ENCODE peak calls at places on chromosomes 3 and 15, in four cellular contexts. L is colonic mucosa, P is kidney, Y is IMR-90. N is an unnamed sample.

GRCh38 chr15:77603616-77604406 is 28.9 kb downstream of the LINGO1 start:
- DNase-seq in L (no peak), P (no peak), Y (no peak), N (no peak)

GRCh38 chr3:158768881-158769518 is 32.9 kb upstream of the MFSD1 start:
- DNase-seq in L (peak; percentile 29), P (no peak), Y (peak; percentile 98), N (peak; percentile 9)

GRCh38 chr3:153072856-153073255 is 89.2 kb upstream of the RAP2B start:
- DNase-seq in L (no peak), P (no peak), Y (no peak), N (no peak)

GRCh38 chr3:156492801-156493261 is 62.1 kb downstream of the SSR3 start:
- DNase-seq in L (no peak), P (no peak), Y (no peak), N (no peak)

GRCh38 chr15:56249080-56249479 is 5.4 kb upstream of the RFX7 start:
- DNase-seq in L (peak; percentile 36), P (no peak), Y (peak; percentile 58), N (peak; percentile 64)

GRCh38 chr15:57859130-57859685 is 152.7 kb downstream of the POLR2M start:
- DNase-seq in L (no peak), P (no peak), Y (no peak), N (no peak)

GRCh38 chr3:195064300-195064931 is 206.5 kb downstream of the XXYLT1 start:
- DNase-seq in L (no peak), P (peak; percentile 18), Y (peak; percentile 51), N (no peak)

GRCh38 chr3:71109241-71109976 is 474.1 kb downstream of the FOXP1 start:
- DNase-seq in L (no peak), P (no peak), Y (peak; percentile 90), N (no peak)

GRCh38 chr3:133472242-133472641 is 72.4 kb downstream of the BFSP2 start:
- DNase-seq in L (peak; percentile 56), P (no peak), Y (no peak), N (peak; percentile 39)

GRCh38 chr3:179348325-179349013 is 960 bp downstream of the MFN1 start:
- DNase-seq in L (no peak), P (no peak), Y (no peak), N (peak; percentile 51)

GRCh38 chr3:10281951-10282350 is 10.8 kb downstream of the GHRL start:
- DNase-seq in L (no peak), P (no peak), Y (peak; percentile 51), N (no peak)

GRCh38 chr15:68275165-68275746 is 2.3 kb upstream of the FEM1B start:
- DNase-seq in L (no peak), P (no peak), Y (peak; percentile 88), N (no peak)

GRCh38 chr3:110430146-110430545 is 641.5 kb upstream of the NECTIN3 start:
- DNase-seq in L (no peak), P (no peak), Y (peak; percentile 44), N (no peak)

GRCh38 chr3:28912120-28912885 is 368.6 kb upstream of the RBMS3 start:
- DNase-seq in L (no peak), P (no peak), Y (peak; percentile 79), N (no peak)

GRCh38 chr3:126835472-126836219 is 131.6 kb downstream of the CHCHD6 start:
- DNase-seq in L (no peak), P (no peak), Y (peak; percentile 76), N (no peak)

GRCh38 chr15:50854594-50855490 is 53.6 kb upstream of the AP4E1 start:
- DNase-seq in L (no peak), P (no peak), Y (peak; percentile 11), N (no peak)

GRCh38 chr15:71730277-71731144 is 79.8 kb upstream of the NR2E3 start:
- DNase-seq in L (peak; percentile 56), P (no peak), Y (peak; percentile 77), N (peak; percentile 62)

GRCh38 chr3:124951511-124952390 is 17.2 kb upstream of the MUC13 start:
- DNase-seq in L (peak; percentile 76), P (no peak), Y (peak; percentile 93), N (peak; percentile 94)

GRCh38 chr3:72488736-72489030 is 359.6 kb downstream of the SHQ1 start:
- DNase-seq in L (no peak), P (no peak), Y (peak; percentile 63), N (no peak)

GRCh38 chr3:146640955-146641867 is 36.1 kb upstream of the PLSCR5 start:
- DNase-seq in L (no peak), P (no peak), Y (peak; percentile 37), N (peak; percentile 28)

GRCh38 chr3:138914870-138915502 is 32.0 kb downstream of the FOXL2 start:
- DNase-seq in L (no peak), P (no peak), Y (peak; percentile 62), N (peak; percentile 86)

GRCh38 chr3:166560253-166560652 is 723.0 kb upstream of the BCHE start:
- DNase-seq in L (no peak), P (no peak), Y (no peak), N (no peak)

GRCh38 chr3:124261301-124261700 is 269.4 kb upstream of the ROPN1 start:
- DNase-seq in L (no peak), P (no peak), Y (peak; percentile 47), N (no peak)

GRCh38 chr3:154122096-154122911 is 1.1 kb downstream of the ARHGEF26 start:
- DNase-seq in L (no peak), P (peak; percentile 71), Y (no peak), N (no peak)

GRCh38 chr3:114775395-114775794 is 371.7 kb downstream of the ZBTB20 start:
- DNase-seq in L (no peak), P (no peak), Y (peak; percentile 29), N (no peak)

GRCh38 chr3:139534444-139534812 is 5.1 kb downstream of the RBP1 start:
- DNase-seq in L (peak; percentile 25), P (no peak), Y (peak; percentile 94), N (no peak)

GRCh38 chr3:175001091-175001490 is 142.0 kb downstream of the NAALADL2 start:
- DNase-seq in L (no peak), P (no peak), Y (peak; percentile 71), N (no peak)
- H3K4me3 ChIP-seq in L (no peak overlapping the region), P (no peak overlapping the region), Y (no peak overlapping the region), N (no peak overlapping the region)

GRCh38 chr15:22963546-22964125 is 16.5 kb downstream of the CYFIP1 start:
- DNase-seq in L (no peak), P (no peak), Y (peak; percentile 44), N (no peak)

GRCh38 chr15:22962611-22963010 is 17.6 kb downstream of the CYFIP1 start:
- DNase-seq in L (no peak), P (no peak), Y (no peak), N (no peak)

GRCh38 chr15:22960587-22960986 is 19.6 kb downstream of the CYFIP1 start:
- DNase-seq in L (no peak), P (no peak), Y (no peak), N (no peak)

GRCh38 chr15:22960126-22960525 is 20.0 kb downstream of the CYFIP1 start:
- DNase-seq in L (no peak), P (no peak), Y (no peak), N (no peak)

GRCh38 chr15:22961661-22962221 is 18.4 kb downstream of the CYFIP1 start:
- DNase-seq in L (no peak), P (no peak), Y (peak; percentile 41), N (peak; percentile 61)
- H3K4me1 ChIP-seq in L (no peaks in the 10 kb centered on the region), P (peaks cover 13% of the 10 kb centered on the region), Y (peaks cover 23% of the 10 kb centered on the region), N (no peaks in the 10 kb centered on the region)

GRCh38 chr15:59686389-59686788 is 2.7 kb downstream of the BNIP2 start:
- DNase-seq in L (peak; percentile 32), P (no peak), Y (no peak), N (no peak)

GRCh38 chr15:59688888-59689625 is at the start of gene BNIP2:
- DNase-seq in L (peak; percentile 99), P (peak; percentile 100), Y (peak; percentile 98), N (peak; percentile 95)

GRCh38 chr15:59688383-59688887 is 685 bp downstream of the BNIP2 start:
- DNase-seq in L (no peak), P (no peak), Y (peak; percentile 77), N (peak; percentile 79)

GRCh38 chr15:59687831-59688230 is 1.3 kb downstream of the BNIP2 start:
- DNase-seq in L (no peak), P (no peak), Y (peak; percentile 44), N (peak; percentile 57)

GRCh38 chr15:59685737-59686297 is 3.3 kb downstream of the BNIP2 start:
- DNase-seq in L (no peak), P (no peak), Y (peak; percentile 38), N (peak; percentile 56)
- H3K4me3 ChIP-seq in L (no peak overlapping the region), P (no peak overlapping the region), Y (no peak overlapping the region), N (peak overlapping the region; percentile 15)

DNA sequence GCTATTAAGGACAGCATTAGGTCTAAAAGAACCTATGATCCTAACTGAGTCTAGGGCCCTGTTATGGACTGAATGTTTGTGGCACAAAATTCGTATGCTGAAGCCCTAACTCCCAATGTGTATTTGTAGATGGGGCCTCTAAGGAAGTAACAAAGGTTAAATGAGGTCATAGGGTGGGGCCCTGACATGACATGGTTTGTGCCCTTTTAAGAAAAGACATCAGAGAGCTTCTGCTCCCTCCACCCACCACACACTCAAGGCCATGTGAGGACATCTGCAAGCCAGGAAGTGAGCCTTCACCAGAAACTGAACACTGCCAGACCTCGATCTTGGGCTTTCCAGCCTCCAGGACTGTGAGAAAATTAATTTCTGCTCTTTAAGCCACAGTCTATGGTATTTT is 49.2 kb downstream of the PHC3 start:
- DNase-seq in L (no peak), P (no peak), Y (no peak), N (peak; percentile 5)
- H3K4me1 ChIP-seq in L (peaks cover 4% of the 10 kb centered on the region), P (no peaks in the 10 kb centered on the region), Y (peaks cover 2% of the 10 kb centered on the region), N (peaks cover 3% of the 10 kb centered on the region)

DNA sequence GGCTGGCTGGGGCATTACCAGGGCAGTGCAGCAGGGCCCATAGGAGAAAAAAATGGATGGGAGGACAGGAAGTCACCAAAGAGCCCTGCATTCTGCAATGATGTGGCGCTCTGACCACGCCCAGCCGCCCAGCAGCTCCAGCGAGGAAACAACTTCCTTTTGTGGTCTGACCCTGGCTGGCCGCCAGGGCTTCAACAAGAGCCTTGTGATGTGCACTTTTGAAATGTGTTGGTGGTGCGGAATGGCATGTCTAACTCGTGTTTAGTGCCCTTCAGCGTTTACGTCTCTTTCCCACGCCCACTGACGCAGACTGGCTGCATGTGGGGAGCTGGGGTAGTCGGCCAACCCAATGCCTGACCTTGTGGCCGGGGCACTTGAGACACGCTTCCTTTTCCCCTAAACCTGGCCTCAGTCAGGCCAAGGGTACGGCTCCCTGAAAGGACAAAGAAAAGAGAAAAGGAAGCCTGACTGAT is 81.9 kb upstream of the CTNNB1 start:
- DNase-seq in L (peak; percentile 93), P (peak; percentile 96), Y (peak; percentile 88), N (peak; percentile 91)
- H3K4me3 ChIP-seq in L (no peak overlapping the region), P (no peak overlapping the region), Y (no peak overlapping the region), N (no peak overlapping the region)

GRCh38 chr15:73924258-73924921 is 1.9 kb upstream of the LOXL1 start:
- DNase-seq in L (no peak), P (peak; percentile 74), Y (peak; percentile 92), N (no peak)
- H3K4me1 ChIP-seq in L (no peaks in the 10 kb centered on the region), P (peaks cover 20% of the 10 kb centered on the region), Y (peaks cover 51% of the 10 kb centered on the region), N (no peaks in the 10 kb centered on the region)